ENCODE peak calls at places on chromosomes 7 and 10, in five cellular contexts. Q is neuronal stem cell, O is PC-9, M is activated gamma-delta T cell treated with Interleukin-2 at 50 U/mL for 16 hours, S is C1 segment of cervical spinal cord. J is an unnamed sample.

GRCh38 chr10:89295597-89295996 is 6.2 kb upstream of the IFIT2 start:
- DNase-seq in Q (no peak), O (no peak), M (no peak), S (no peak), J (no peak)

GRCh38 chr10:112985701-112986510 is 35.9 kb downstream of the TCF7L2 start:
- DNase-seq in Q (no peak), O (no peak), M (no peak), S (peak), J (peak)

GRCh38 chr7:111803015-111803758 is 240.9 kb upstream of the IMMP2L start:
- DNase-seq in Q (no peak), O (no peak), M (no peak), S (no peak), J (no peak)

GRCh38 chr10:110681023-110681681 is 37.0 kb downstream of the RBM20 start:
- DNase-seq in Q (peak), O (no peak), M (peak), S (no peak), J (peak)

GRCh38 chr7:149196151-149196704 is 882 bp downstream of the ZNF282 start:
- DNase-seq in Q (no peak), O (peak), M (no peak), S (no peak), J (no peak)

GRCh38 chr7:31129067-31129466 is 77.0 kb downstream of the ADCYAP1R1 start:
- DNase-seq in Q (no peak), O (no peak), M (no peak), S (no peak), J (no peak)

GRCh38 chr7:157907998-157908782 is 571.4 kb downstream of the DNAJB6 start:
- DNase-seq in Q (no peak), O (no peak), M (no peak), S (no peak), J (no peak)

GRCh38 chr7:104341545-104341944 is 13.1 kb downstream of the LHFPL3 start:
- DNase-seq in Q (peak), O (no peak), M (no peak), S (no peak), J (peak)

GRCh38 chr10:31151301-31151700 is 119.6 kb upstream of the ZNF438 start:
- DNase-seq in Q (no peak), O (no peak), M (no peak), S (no peak), J (no peak)

GRCh38 chr7:134949171-134949570 is 37.1 kb upstream of the AGBL3 start:
- DNase-seq in Q (no peak), O (no peak), M (no peak), S (no peak), J (no peak)

GRCh38 chr7:28409716-28410627 is 2.3 kb upstream of the CREB5 start:
- DNase-seq in Q (peak), O (no peak), M (no peak), S (no peak), J (peak)

GRCh38 chr10:96400465-96400864 is 41.7 kb upstream of the OPALIN start:
- DNase-seq in Q (no peak), O (no peak), M (no peak), S (peak), J (no peak)

GRCh38 chr7:46784746-46785145 is 797.2 kb downstream of the TNS3 start:
- DNase-seq in Q (no peak), O (peak), M (no peak), S (no peak), J (peak)

GRCh38 chr7:116195451-116195850 is 14.9 kb upstream of the TES start:
- DNase-seq in Q (no peak), O (no peak), M (no peak), S (no peak), J (no peak)

GRCh38 chr7:2821842-2822507 is 22.1 kb downstream of the GNA12 start:
- DNase-seq in Q (no peak), O (peak), M (no peak), S (no peak), J (peak)

GRCh38 chr10:61805091-61805490 is 96.4 kb upstream of the ARID5B start:
- DNase-seq in Q (no peak), O (no peak), M (no peak), S (no peak), J (no peak)

GRCh38 chr10:102408081-102408727 is 10.4 kb downstream of the PSD start:
- DNase-seq in Q (no peak), O (no peak), M (no peak), S (no peak), J (no peak)

GRCh38 chr10:17607603-17608332 is 9.4 kb downstream of the HACD1 start:
- DNase-seq in Q (peak), O (no peak), M (peak), S (no peak), J (peak)

GRCh38 chr10:33588974-33589600 is 254.6 kb upstream of the NRP1 start:
- DNase-seq in Q (no peak), O (no peak), M (no peak), S (no peak), J (no peak)

GRCh38 chr7:26398436-26399308 is 107.0 kb downstream of the SNX10 start:
- DNase-seq in Q (peak), O (peak), M (no peak), S (peak), J (peak)

GRCh38 chr10:50593523-50593922 is 30.2 kb downstream of the SGMS1 start:
- DNase-seq in Q (no peak), O (no peak), M (no peak), S (no peak), J (no peak)

GRCh38 chr7:91657386-91658120 is 222.9 kb downstream of the MTERF1 start:
- DNase-seq in Q (no peak), O (peak), M (no peak), S (no peak), J (peak)

GRCh38 chr7:157851501-157852067 is 514.8 kb downstream of the DNAJB6 start:
- DNase-seq in Q (peak), O (no peak), M (peak), S (peak), J (no peak)

GRCh38 chr10:33277135-33277536 is 57.3 kb downstream of the NRP1 start:
- DNase-seq in Q (no peak), O (peak), M (no peak), S (no peak), J (peak)

GRCh38 chr7:6268023-6268908 is 4.2 kb downstream of the CYTH3 start:
- DNase-seq in Q (no peak), O (no peak), M (no peak), S (no peak), J (no peak)

GRCh38 chr7:117538053-117538452 is 58.2 kb downstream of the CFTR start:
- DNase-seq in Q (no peak), O (no peak), M (no peak), S (no peak), J (no peak)

GRCh38 chr10:78341953-78342614 is 308.4 kb downstream of the RPS24 start:
- DNase-seq in Q (no peak), O (no peak), M (no peak), S (no peak), J (no peak)

GRCh38 chr10:129570185-129570584 is 103.1 kb downstream of the MGMT start:
- DNase-seq in Q (no peak), O (no peak), M (no peak), S (no peak), J (no peak)

GRCh38 chr10:112185959-112186358 is 2.4 kb upstream of the GPAM start:
- DNase-seq in Q (no peak), O (no peak), M (no peak), S (no peak), J (no peak)

GRCh38 chr10:30861976-30862375 is 169.7 kb downstream of the ZNF438 start:
- DNase-seq in Q (no peak), O (no peak), M (no peak), S (no peak), J (no peak)

GRCh38 chr10:123135415-123136141 is at the start of gene HMX3:
- DNase-seq in Q (no peak), O (no peak), M (no peak), S (no peak), J (peak)

GRCh38 chr10:10233256-10233655 is 784.4 kb upstream of the CELF2 start:
- DNase-seq in Q (no peak), O (no peak), M (no peak), S (no peak), J (peak)

GRCh38 chr10:43040482-43041256 is 36.2 kb upstream of the RET start:
- DNase-seq in Q (no peak), O (no peak), M (no peak), S (no peak), J (no peak)

GRCh38 chr10:1090696-1091095 is 34.5 kb downstream of the WDR37 start:
- DNase-seq in Q (no peak), O (no peak), M (no peak), S (no peak), J (no peak)

GRCh38 chr7:138477581-138477980 is 17.5 kb downstream of the TRIM24 start:
- DNase-seq in Q (no peak), O (no peak), M (no peak), S (no peak), J (no peak)

GRCh38 chr7:136117539-136117938 is 140.4 kb upstream of the MTPN start:
- DNase-seq in Q (no peak), O (no peak), M (no peak), S (no peak), J (no peak)

GRCh38 chr7:30511973-30512662 is 7.5 kb upstream of the GGCT start:
- DNase-seq in Q (no peak), O (no peak), M (no peak), S (no peak), J (no peak)